ENCODE peak calls at places on chromosomes 13 and 19, in four cellular contexts. One of them, this sample, is unnamed.

GRCh38 chr13:41562541-41563178 is 105.3 kb downstream of the RGCC start:
- DNase-seq in CD8-positive, alpha-beta T cell: no peak
- DNase-seq in lower lobe of right lung: no peak
- DNase-seq in nephron progenitor cell: no peak
- DNase-seq in this sample: no peak

GRCh38 chr19:4327252-4327876 is 11.3 kb downstream of the STAP2 start:
- DNase-seq in CD8-positive, alpha-beta T cell: peak
- DNase-seq in lower lobe of right lung: peak
- DNase-seq in nephron progenitor cell: peak
- DNase-seq in this sample: peak

GRCh38 chr13:57632276-57633140 is 964 bp downstream of the PCDH17 start:
- DNase-seq in CD8-positive, alpha-beta T cell: no peak
- DNase-seq in lower lobe of right lung: peak
- DNase-seq in nephron progenitor cell: peak
- DNase-seq in this sample: no peak

GRCh38 chr19:35045667-35046300 is 4.3 kb downstream of the HPN start:
- DNase-seq in CD8-positive, alpha-beta T cell: peak
- DNase-seq in lower lobe of right lung: no peak
- DNase-seq in nephron progenitor cell: no peak
- DNase-seq in this sample: no peak

GRCh38 chr13:111875922-111876321 is 191.0 kb upstream of the SOX1 start:
- DNase-seq in CD8-positive, alpha-beta T cell: no peak
- DNase-seq in lower lobe of right lung: no peak
- DNase-seq in nephron progenitor cell: no peak
- DNase-seq in this sample: no peak

GRCh38 chr19:46840157-46840942 is 10.3 kb downstream of the AP2S1 start:
- DNase-seq in CD8-positive, alpha-beta T cell: peak
- DNase-seq in lower lobe of right lung: no peak
- DNase-seq in nephron progenitor cell: peak
- DNase-seq in this sample: no peak

GRCh38 chr13:61078976-61079770 is 336.5 kb downstream of the PCDH20 start:
- DNase-seq in CD8-positive, alpha-beta T cell: no peak
- DNase-seq in lower lobe of right lung: no peak
- DNase-seq in nephron progenitor cell: no peak
- DNase-seq in this sample: no peak

GRCh38 chr19:51131780-51132680 is 7.3 kb downstream of the SIGLEC9 start:
- DNase-seq in CD8-positive, alpha-beta T cell: no peak
- DNase-seq in lower lobe of right lung: peak
- DNase-seq in nephron progenitor cell: no peak
- DNase-seq in this sample: no peak

GRCh38 chr13:91520952-91521351 is 122.5 kb downstream of the GPC5 start:
- DNase-seq in CD8-positive, alpha-beta T cell: no peak
- DNase-seq in lower lobe of right lung: no peak
- DNase-seq in nephron progenitor cell: no peak
- DNase-seq in this sample: no peak

GRCh38 chr13:94119360-94119936 is 360.0 kb downstream of the DCT start:
- DNase-seq in CD8-positive, alpha-beta T cell: no peak
- DNase-seq in lower lobe of right lung: peak
- DNase-seq in nephron progenitor cell: no peak
- DNase-seq in this sample: no peak

GRCh38 chr19:38250821-38251563 is 5.2 kb downstream of the PPP1R14A start:
- DNase-seq in CD8-positive, alpha-beta T cell: no peak
- DNase-seq in lower lobe of right lung: peak
- DNase-seq in nephron progenitor cell: peak
- DNase-seq in this sample: no peak

GRCh38 chr19:5621945-5622464 is 571 bp downstream of the SAFB2 start:
- DNase-seq in CD8-positive, alpha-beta T cell: peak
- DNase-seq in lower lobe of right lung: no peak
- DNase-seq in nephron progenitor cell: peak
- DNase-seq in this sample: no peak

GRCh38 chr19:28288850-28289249 is 924.1 kb downstream of the UQCRFS1 start:
- DNase-seq in CD8-positive, alpha-beta T cell: no peak
- DNase-seq in lower lobe of right lung: no peak
- DNase-seq in nephron progenitor cell: no peak
- DNase-seq in this sample: no peak

GRCh38 chr13:40586886-40587285 is 79.6 kb downstream of the FOXO1 start:
- DNase-seq in CD8-positive, alpha-beta T cell: no peak
- DNase-seq in lower lobe of right lung: no peak
- DNase-seq in nephron progenitor cell: no peak
- DNase-seq in this sample: no peak

GRCh38 chr13:49652691-49653305 is 24.5 kb downstream of the ARL11 start:
- DNase-seq in CD8-positive, alpha-beta T cell: no peak
- DNase-seq in lower lobe of right lung: no peak
- DNase-seq in nephron progenitor cell: peak
- DNase-seq in this sample: no peak

GRCh38 chr13:40440990-40441820 is 225.2 kb downstream of the FOXO1 start:
- DNase-seq in CD8-positive, alpha-beta T cell: no peak
- DNase-seq in lower lobe of right lung: peak
- DNase-seq in nephron progenitor cell: no peak
- DNase-seq in this sample: no peak

GRCh38 chr19:55276720-55277430 is 3.0 kb downstream of the HSPBP1 start:
- DNase-seq in CD8-positive, alpha-beta T cell: no peak
- DNase-seq in lower lobe of right lung: no peak
- DNase-seq in nephron progenitor cell: no peak
- DNase-seq in this sample: no peak

GRCh38 chr13:113532156-113532806 is 41.8 kb upstream of the DCUN1D2 start:
- DNase-seq in CD8-positive, alpha-beta T cell: no peak
- DNase-seq in lower lobe of right lung: peak
- DNase-seq in nephron progenitor cell: no peak
- DNase-seq in this sample: no peak

GRCh38 chr13:92074658-92075057 is 676.2 kb downstream of the GPC5 start:
- DNase-seq in CD8-positive, alpha-beta T cell: no peak
- DNase-seq in lower lobe of right lung: no peak
- DNase-seq in nephron progenitor cell: no peak
- DNase-seq in this sample: no peak

GRCh38 chr13:43087960-43088580 is 64.7 kb downstream of the DNAJC15 start:
- DNase-seq in CD8-positive, alpha-beta T cell: no peak
- DNase-seq in lower lobe of right lung: no peak
- DNase-seq in nephron progenitor cell: no peak
- DNase-seq in this sample: no peak

GRCh38 chr13:40408602-40409001 is 257.8 kb downstream of the FOXO1 start:
- DNase-seq in CD8-positive, alpha-beta T cell: no peak
- DNase-seq in lower lobe of right lung: no peak
- DNase-seq in nephron progenitor cell: no peak
- DNase-seq in this sample: no peak

GRCh38 chr19:16778796-16779411 is 50.3 kb upstream of the SIN3B start:
- DNase-seq in CD8-positive, alpha-beta T cell: peak
- DNase-seq in lower lobe of right lung: peak
- DNase-seq in nephron progenitor cell: peak
- DNase-seq in this sample: peak

GRCh38 chr13:99228737-99229691 is 28.4 kb downstream of the UBAC2 start:
- DNase-seq in CD8-positive, alpha-beta T cell: no peak
- DNase-seq in lower lobe of right lung: no peak
- DNase-seq in nephron progenitor cell: no peak
- DNase-seq in this sample: no peak

GRCh38 chr13:25171517-25172302 is at the start of gene AMER2:
- DNase-seq in CD8-positive, alpha-beta T cell: no peak
- DNase-seq in lower lobe of right lung: no peak
- DNase-seq in nephron progenitor cell: peak
- DNase-seq in this sample: no peak

GRCh38 chr19:2695288-2695866 is 7.1 kb downstream of the GNG7 start:
- DNase-seq in CD8-positive, alpha-beta T cell: no peak
- DNase-seq in lower lobe of right lung: no peak
- DNase-seq in nephron progenitor cell: no peak
- DNase-seq in this sample: no peak
- TF ChIP-seq CTCF in CD8-positive, alpha-beta T cell: no peak
- TF ChIP-seq CTCF in lower lobe of right lung: no peak
- TF ChIP-seq CTCF in nephron progenitor cell: no peak
- TF ChIP-seq CTCF in this sample: no peak

GRCh38 chr13:26377038-26377437 is 123.1 kb downstream of the CDK8 start:
- DNase-seq in CD8-positive, alpha-beta T cell: peak
- DNase-seq in lower lobe of right lung: no peak
- DNase-seq in nephron progenitor cell: peak
- DNase-seq in this sample: no peak
- TF ChIP-seq CTCF in CD8-positive, alpha-beta T cell: peak
- TF ChIP-seq CTCF in lower lobe of right lung: peak
- TF ChIP-seq CTCF in nephron progenitor cell: peak
- TF ChIP-seq CTCF in this sample: no peak

DNA sequence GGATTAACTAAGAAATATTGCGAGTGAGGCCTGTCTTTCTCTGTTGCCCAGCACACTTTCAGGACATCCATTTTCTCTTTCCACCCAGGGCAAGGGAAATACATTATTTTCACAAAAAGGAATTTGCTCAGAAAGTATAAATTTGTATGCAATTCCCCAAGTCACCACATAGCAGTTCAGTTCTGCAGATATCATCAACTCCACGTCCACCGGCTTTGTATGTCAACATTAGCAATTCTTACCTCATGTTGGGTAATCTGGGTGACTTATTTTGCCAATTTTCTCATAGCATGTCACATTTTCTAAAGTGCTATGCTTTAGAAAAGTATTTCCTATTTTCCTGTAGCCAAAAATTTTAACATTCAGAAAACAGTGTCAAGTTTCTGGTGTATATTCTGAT is 501.8 kb downstream of the EFNB2 start:
- DNase-seq in CD8-positive, alpha-beta T cell: no peak
- DNase-seq in lower lobe of right lung: no peak
- DNase-seq in nephron progenitor cell: no peak
- DNase-seq in this sample: no peak
- TF ChIP-seq CTCF in CD8-positive, alpha-beta T cell: no peak
- TF ChIP-seq CTCF in lower lobe of right lung: no peak
- TF ChIP-seq CTCF in nephron progenitor cell: no peak
- TF ChIP-seq CTCF in this sample: no peak

GRCh38 chr13:33785384-33785783 is 32.6 kb upstream of the RFC3 start:
- DNase-seq in CD8-positive, alpha-beta T cell: no peak
- DNase-seq in lower lobe of right lung: no peak
- DNase-seq in nephron progenitor cell: no peak
- DNase-seq in this sample: no peak

GRCh38 chr13:33784738-33785137 is 33.2 kb upstream of the RFC3 start:
- DNase-seq in CD8-positive, alpha-beta T cell: no peak
- DNase-seq in lower lobe of right lung: no peak
- DNase-seq in nephron progenitor cell: no peak
- DNase-seq in this sample: no peak

GRCh38 chr13:33787051-33787591 is 30.8 kb upstream of the RFC3 start:
- DNase-seq in CD8-positive, alpha-beta T cell: no peak
- DNase-seq in lower lobe of right lung: no peak
- DNase-seq in nephron progenitor cell: no peak
- DNase-seq in this sample: no peak

DNA sequence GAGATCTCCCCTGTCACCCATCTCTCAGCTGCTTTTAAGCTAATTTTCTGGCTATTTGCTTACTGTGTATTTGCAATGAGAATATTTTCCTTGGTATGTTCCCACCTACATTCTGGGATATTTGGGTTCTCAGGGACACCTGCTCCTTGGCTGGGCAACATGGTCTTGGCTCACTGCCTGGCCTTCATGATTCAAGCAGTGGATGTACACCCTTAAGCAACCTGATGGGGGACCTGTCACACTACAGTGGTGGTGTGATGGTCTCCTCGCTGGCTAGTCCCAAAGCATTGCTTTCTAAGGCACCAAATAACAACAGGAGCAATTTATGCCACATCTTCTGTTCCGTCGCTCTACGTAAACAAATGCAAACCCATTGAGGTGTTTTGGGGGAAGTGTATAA is 35.3 kb upstream of the RFC3 start:
- DNase-seq in CD8-positive, alpha-beta T cell: no peak
- DNase-seq in lower lobe of right lung: no peak
- DNase-seq in nephron progenitor cell: no peak
- DNase-seq in this sample: no peak
- TF ChIP-seq CTCF in CD8-positive, alpha-beta T cell: no peak
- TF ChIP-seq CTCF in lower lobe of right lung: no peak
- TF ChIP-seq CTCF in nephron progenitor cell: no peak
- TF ChIP-seq CTCF in this sample: no peak

GRCh38 chr13:46637213-46637612 is 84.2 kb downstream of the LRCH1 start:
- DNase-seq in CD8-positive, alpha-beta T cell: no peak
- DNase-seq in lower lobe of right lung: no peak
- DNase-seq in nephron progenitor cell: no peak
- DNase-seq in this sample: no peak
- TF ChIP-seq CTCF in CD8-positive, alpha-beta T cell: no peak
- TF ChIP-seq CTCF in lower lobe of right lung: no peak
- TF ChIP-seq CTCF in nephron progenitor cell: no peak
- TF ChIP-seq CTCF in this sample: no peak